ENCODE peak calls at places on chromosome 18, in seven cellular contexts. B is suprapubic skin, O is sigmoid colon, F is transverse colon, U is K562, M is lower lobe of right lung, Z is gastrocnemius medialis. W is an unnamed sample.

GRCh38 chr18:3529077-3529476 is 79.1 kb downstream of the TGIF1 start:
- DNase-seq in B (no peak), O (no peak), F (no peak), U (no peak), M (no peak), Z (no peak), W (no peak)

GRCh38 chr18:13126966-13127598 is 91.5 kb upstream of the LDLRAD4 start:
- DNase-seq in B (no peak), O (no peak), F (no peak), U (no peak), M (no peak), Z (no peak), W (no peak)

GRCh38 chr18:35042389-35043066 is 1.3 kb downstream of the MAPRE2 start:
- DNase-seq in B (no peak), O (no peak), F (no peak), U (peak; percentile 33), M (no peak), Z (no peak), W (no peak)

GRCh38 chr18:43578636-43579203 is 301.4 kb upstream of the SYT4 start:
- DNase-seq in B (no peak), O (no peak), F (no peak), U (no peak), M (no peak), Z (no peak), W (no peak)

GRCh38 chr18:32469691-32470131 is 971 bp downstream of the GAREM1 start:
- DNase-seq in B (no peak), O (no peak), F (no peak), U (no peak), M (no peak), Z (peak; percentile 4), W (no peak)

GRCh38 chr18:56716692-56717146 is 65.6 kb downstream of the WDR7 start:
- DNase-seq in B (no peak), O (no peak), F (no peak), U (no peak), M (no peak), Z (no peak), W (no peak)

GRCh38 chr18:25898965-25899364 is 191.4 kb downstream of the SS18 start:
- DNase-seq in B (no peak), O (no peak), F (no peak), U (no peak), M (no peak), Z (no peak), W (no peak)

GRCh38 chr18:73594749-73595148 is 552.9 kb downstream of the FBXO15 start:
- DNase-seq in B (no peak), O (no peak), F (no peak), U (no peak), M (no peak), Z (no peak), W (no peak)

GRCh38 chr18:77166523-77166922 is 33.9 kb upstream of the MBP start:
- DNase-seq in B (no peak), O (no peak), F (no peak), U (no peak), M (no peak), Z (no peak), W (no peak)

GRCh38 chr18:63947051-63947790 is 1.9 kb upstream of the HMSD start:
- DNase-seq in B (no peak), O (no peak), F (no peak), U (no peak), M (no peak), Z (no peak), W (no peak)

GRCh38 chr18:73136134-73136533 is 268.3 kb upstream of the NETO1 start:
- DNase-seq in B (no peak), O (no peak), F (no peak), U (no peak), M (no peak), Z (no peak), W (no peak)

GRCh38 chr18:58813090-58813489 is 51.6 kb upstream of the ZNF532 start:
- DNase-seq in B (no peak), O (no peak), F (no peak), U (no peak), M (no peak), Z (no peak), W (no peak)

GRCh38 chr18:28078849-28079248 is 98.1 kb downstream of the CDH2 start:
- DNase-seq in B (no peak), O (no peak), F (no peak), U (no peak), M (no peak), Z (no peak), W (no peak)

GRCh38 chr18:12960846-12961397 is 13.1 kb downstream of the SEH1L start:
- DNase-seq in B (no peak), O (no peak), F (peak; percentile 74), U (no peak), M (no peak), Z (no peak), W (no peak)

GRCh38 chr18:70384181-70384790 is 95.4 kb downstream of the SOCS6 start:
- DNase-seq in B (no peak), O (no peak), F (no peak), U (no peak), M (no peak), Z (no peak), W (no peak)

GRCh38 chr18:36207326-36207725 is 20.0 kb downstream of the MOCOS start:
- DNase-seq in B (no peak), O (no peak), F (no peak), U (no peak), M (no peak), Z (no peak), W (no peak)

GRCh38 chr18:78624646-78625279 is 354.9 kb upstream of the SALL3 start:
- DNase-seq in B (no peak), O (peak; percentile 38), F (no peak), U (no peak), M (no peak), Z (no peak), W (no peak)

GRCh38 chr18:48943736-48944527 is 6.8 kb downstream of the SMAD7 start:
- DNase-seq in B (no peak), O (no peak), F (peak; percentile 26), U (no peak), M (no peak), Z (no peak), W (no peak)

GRCh38 chr18:26621161-26622026 is 73.0 kb upstream of the KCTD1 start:
- DNase-seq in B (no peak), O (no peak), F (peak; percentile 45), U (peak; percentile 52), M (peak; percentile 73), Z (peak; percentile 4), W (peak; percentile 29)

GRCh38 chr18:48927286-48928080 is 23.3 kb downstream of the SMAD7 start:
- DNase-seq in B (no peak), O (no peak), F (no peak), U (no peak), M (no peak), Z (no peak), W (no peak)

DNA sequence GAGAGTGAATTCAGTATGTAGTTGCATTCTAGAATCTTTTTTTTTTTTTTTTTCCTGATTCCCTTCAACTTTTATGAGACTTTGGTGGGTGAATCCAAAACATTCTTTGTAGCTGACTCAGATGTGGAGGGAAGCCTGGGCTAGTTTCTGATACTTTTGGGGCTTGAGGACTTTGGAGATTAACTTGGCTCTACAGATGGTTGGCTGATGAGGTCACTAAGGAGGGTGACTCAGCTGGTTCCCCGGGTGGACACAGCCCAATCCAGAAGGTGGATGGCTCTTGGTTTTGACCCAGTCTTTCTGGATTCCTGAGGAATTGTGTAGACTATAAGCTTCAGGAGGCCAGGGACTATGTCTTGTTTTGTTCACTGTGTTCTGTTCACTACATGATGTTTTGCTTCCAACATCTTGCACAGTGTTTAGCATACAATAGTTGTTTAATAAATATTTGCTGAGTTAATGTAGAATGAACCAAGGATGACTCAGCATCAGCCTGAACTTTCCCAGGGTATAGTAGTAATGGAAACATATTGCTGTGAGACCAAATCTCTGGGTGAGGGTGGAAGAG is 30.5 kb downstream of the LAMA3 start:
- DNase-seq in B (no peak), O (no peak), F (no peak), U (peak; percentile 61), M (no peak), Z (no peak), W (no peak)
- H3K4me1 ChIP-seq in B (peaks cover 30% of the 10 kb centered on the region), O (peaks cover 19% of the 10 kb centered on the region), F (peaks cover 8% of the 10 kb centered on the region), U (peaks cover 31% of the 10 kb centered on the region), M (no peaks in the 10 kb centered on the region), Z (no peaks in the 10 kb centered on the region), W (no peaks in the 10 kb centered on the region)

DNA sequence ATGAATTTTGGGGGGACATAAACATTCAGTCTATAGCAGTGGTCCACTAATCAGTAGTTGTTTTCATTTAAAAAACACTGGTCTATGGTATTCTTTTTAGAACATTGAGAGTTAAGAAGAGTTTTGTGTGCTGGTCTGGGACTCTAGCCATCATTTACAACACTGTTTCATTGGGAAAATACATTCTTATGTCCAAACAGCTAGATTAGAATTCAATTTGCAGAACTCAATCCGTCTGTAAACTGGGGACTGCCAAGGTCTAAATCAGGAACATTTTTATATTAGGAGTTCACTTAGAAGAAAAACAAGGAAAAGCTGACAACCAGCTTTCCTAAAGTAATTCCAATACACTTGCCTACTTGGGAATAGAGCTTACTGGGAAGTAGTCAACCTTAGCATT is 91.5 kb upstream of the RNF152 start:
- DNase-seq in B (no peak), O (no peak), F (no peak), U (no peak), M (no peak), Z (no peak), W (no peak)
- H3K4me3 ChIP-seq in B (no peak overlapping the region), O (no peak overlapping the region), F (no peak overlapping the region), U (no peak overlapping the region), M (no peak overlapping the region), Z (no peak overlapping the region), W (no peak overlapping the region)

DNA sequence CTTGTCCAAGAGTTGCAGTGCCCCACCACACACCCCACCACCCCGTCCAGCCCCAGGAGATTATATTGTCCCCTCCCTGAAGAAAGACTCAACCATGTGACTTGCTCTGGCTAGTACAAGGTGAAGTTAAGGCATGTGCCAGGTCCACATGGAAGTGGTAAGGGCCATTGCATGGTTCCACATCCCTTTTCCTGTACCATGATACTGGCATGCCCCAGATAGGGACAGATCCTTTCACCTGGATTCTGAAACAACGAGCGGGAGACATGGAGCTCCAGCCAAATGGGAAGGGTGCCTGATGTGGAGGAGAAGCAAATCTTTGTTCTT is 141.5 kb upstream of the APCDD1 start:
- DNase-seq in B (no peak), O (no peak), F (no peak), U (no peak), M (no peak), Z (no peak), W (no peak)
- H3K4me1 ChIP-seq in B (peaks cover 3% of the 10 kb centered on the region), O (no peaks in the 10 kb centered on the region), F (no peaks in the 10 kb centered on the region), U (no peaks in the 10 kb centered on the region), M (no peaks in the 10 kb centered on the region), Z (no peaks in the 10 kb centered on the region), W (no peaks in the 10 kb centered on the region)

GRCh38 chr18:62524443-62525200 is 1.8 kb downstream of the ZCCHC2 start:
- DNase-seq in B (peak; percentile 76), O (peak; percentile 79), F (peak; percentile 71), U (peak; percentile 22), M (peak; percentile 79), Z (peak; percentile 16), W (peak; percentile 60)

GRCh38 chr18:62522178-62522509 is 681 bp upstream of the ZCCHC2 start:
- DNase-seq in B (no peak), O (no peak), F (no peak), U (no peak), M (no peak), Z (no peak), W (no peak)

GRCh38 chr18:62523631-62524442 is 1.0 kb downstream of the ZCCHC2 start:
- DNase-seq in B (peak; percentile 84), O (peak; percentile 82), F (peak; percentile 48), U (peak; percentile 25), M (peak; percentile 76), Z (no peak), W (peak; percentile 56)

GRCh38 chr18:62522510-62523254 is at the start of gene ZCCHC2:
- DNase-seq in B (peak; percentile 98), O (peak; percentile 99), F (peak; percentile 99), U (peak; percentile 85), M (peak; percentile 97), Z (peak; percentile 98), W (peak; percentile 99)

GRCh38 chr18:62523255-62523588 is 397 bp downstream of the ZCCHC2 start:
- DNase-seq in B (no peak), O (no peak), F (no peak), U (no peak), M (no peak), Z (no peak), W (no peak)
- H3K4me3 ChIP-seq in B (peak overlapping the region; percentile 87), O (peak overlapping the region; percentile 85), F (peak overlapping the region; percentile 90), U (peak overlapping the region; percentile 86), M (peak overlapping the region; percentile 92), Z (peak overlapping the region; percentile 74), W (peak overlapping the region; percentile 95)

W was measured in psoas muscle.